ENCODE peak calls at places on chromosomes 7 and 10, in four cellular contexts. T is NB4, F is heart right ventricle, Z is nephron progenitor cell. N is an unnamed sample.

GRCh38 chr7:130961128-130961601 is 227.2 kb upstream of the KLF14 start:
- DNase-seq in T (peak), F (no peak), Z (no peak), N (no peak)

GRCh38 chr10:33115720-33116119 is 157.7 kb upstream of the ITGB1 start:
- DNase-seq in T (no peak), F (no peak), Z (no peak), N (no peak)

GRCh38 chr7:28903779-28904538 is 54.2 kb downstream of the TRIL start:
- DNase-seq in T (no peak), F (no peak), Z (no peak), N (no peak)

GRCh38 chr7:65731129-65731528 is 141.7 kb upstream of the VKORC1L1 start:
- DNase-seq in T (no peak), F (no peak), Z (no peak), N (no peak)

GRCh38 chr7:25951414-25952276 is 200.4 kb upstream of the NFE2L3 start:
- DNase-seq in T (peak), F (no peak), Z (peak), N (no peak)

GRCh38 chr7:92953657-92954056 is 117.3 kb upstream of the CDK6 start:
- DNase-seq in T (no peak), F (no peak), Z (no peak), N (no peak)

GRCh38 chr10:121461307-121461706 is 136.9 kb downstream of the FGFR2 start:
- DNase-seq in T (no peak), F (no peak), Z (no peak), N (no peak)

GRCh38 chr7:134593530-134594392 is 44.9 kb downstream of the AKR1B15 start:
- DNase-seq in T (peak), F (peak), Z (no peak), N (no peak)

GRCh38 chr7:98464558-98464940 is 63.7 kb upstream of the BAIAP2L1 start:
- DNase-seq in T (no peak), F (no peak), Z (no peak), N (no peak)

GRCh38 chr10:91300011-91300575 is 79.6 kb downstream of the PCGF5 start:
- DNase-seq in T (no peak), F (no peak), Z (no peak), N (no peak)

GRCh38 chr7:132666076-132666775 is 90.0 kb upstream of the PLXNA4 start:
- DNase-seq in T (peak), F (no peak), Z (no peak), N (no peak)

GRCh38 chr7:134648456-134648855 is 1.8 kb downstream of the BPGM start:
- DNase-seq in T (no peak), F (no peak), Z (no peak), N (no peak)

GRCh38 chr7:2068693-2069471 is 163.9 kb downstream of the MAD1L1 start:
- DNase-seq in T (no peak), F (no peak), Z (no peak), N (no peak)
- TF ChIP-seq CTCF in T (no peak), F (no peak), Z (no peak), N (no peak)

GRCh38 chr7:77935652-77936348 is 137.2 kb downstream of the PHTF2 start:
- DNase-seq in T (no peak), F (no peak), Z (no peak), N (no peak)
- TF ChIP-seq CTCF in T (no peak), F (peak), Z (peak), N (peak)

DNA sequence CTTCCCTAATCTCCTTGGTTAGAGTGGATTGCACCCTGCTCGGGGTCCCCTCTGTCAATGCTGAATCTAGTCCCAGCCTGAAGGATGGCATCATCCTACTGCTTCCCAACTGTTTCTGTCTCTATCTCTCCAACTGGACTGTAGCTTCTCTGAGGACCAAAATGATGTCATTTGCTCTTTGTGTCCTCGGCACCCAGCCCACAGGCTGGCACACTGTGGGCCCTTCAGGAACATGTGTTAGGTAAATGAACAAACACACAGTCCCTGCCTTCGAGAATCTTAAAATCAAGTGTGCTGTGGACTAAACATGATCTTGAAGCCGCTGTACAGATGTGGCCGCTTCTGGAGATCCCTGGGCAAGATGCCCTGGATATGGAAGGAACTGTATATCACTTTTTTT is 5.0 kb upstream of the CDH23 start:
- DNase-seq in T (no peak), F (no peak), Z (no peak), N (no peak)
- TF ChIP-seq CTCF in T (no peak), F (no peak), Z (no peak), N (no peak)

DNA sequence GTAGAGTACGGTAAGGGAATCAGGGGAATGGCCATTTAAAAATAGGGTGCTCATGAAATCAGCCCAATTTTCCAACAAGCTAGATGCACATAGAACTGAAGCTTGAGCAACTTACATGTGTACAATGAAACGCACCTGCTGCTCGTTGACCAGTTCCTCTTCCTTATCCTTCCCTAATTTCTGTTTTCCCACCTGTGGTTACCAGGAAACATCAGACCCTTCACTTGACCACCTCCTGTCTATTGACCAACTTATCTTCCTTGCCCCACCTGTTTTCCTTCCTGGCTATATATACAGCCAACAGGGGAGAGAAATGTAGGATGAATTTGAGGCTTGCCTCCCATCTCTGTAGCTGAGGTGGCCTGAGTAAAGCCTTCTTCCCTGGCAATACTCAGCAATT is 37.8 kb upstream of the RAPGEF5 start:
- DNase-seq in T (no peak), F (no peak), Z (no peak), N (no peak)
- TF ChIP-seq CTCF in T (no peak), F (no peak), Z (no peak), N (no peak)

DNA sequence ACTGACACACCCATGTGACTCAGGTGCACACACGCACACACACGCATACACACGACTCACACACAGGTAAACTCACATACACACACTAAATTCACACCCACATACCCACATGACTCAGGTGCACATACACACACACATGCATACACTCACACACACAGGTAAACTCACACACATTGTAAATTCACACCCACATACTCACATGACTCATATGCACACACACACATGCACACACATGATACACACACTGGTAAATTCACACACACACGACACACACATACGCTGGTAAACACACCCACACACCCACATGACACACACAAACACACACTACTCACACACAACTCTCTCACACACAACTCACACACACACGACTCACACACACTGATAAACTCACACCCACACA is 63.6 kb downstream of the TCERG1L start:
- DNase-seq in T (no peak), F (no peak), Z (no peak), N (no peak)
- TF ChIP-seq CTCF in T (no peak), F (no peak), Z (no peak), N (no peak)

DNA sequence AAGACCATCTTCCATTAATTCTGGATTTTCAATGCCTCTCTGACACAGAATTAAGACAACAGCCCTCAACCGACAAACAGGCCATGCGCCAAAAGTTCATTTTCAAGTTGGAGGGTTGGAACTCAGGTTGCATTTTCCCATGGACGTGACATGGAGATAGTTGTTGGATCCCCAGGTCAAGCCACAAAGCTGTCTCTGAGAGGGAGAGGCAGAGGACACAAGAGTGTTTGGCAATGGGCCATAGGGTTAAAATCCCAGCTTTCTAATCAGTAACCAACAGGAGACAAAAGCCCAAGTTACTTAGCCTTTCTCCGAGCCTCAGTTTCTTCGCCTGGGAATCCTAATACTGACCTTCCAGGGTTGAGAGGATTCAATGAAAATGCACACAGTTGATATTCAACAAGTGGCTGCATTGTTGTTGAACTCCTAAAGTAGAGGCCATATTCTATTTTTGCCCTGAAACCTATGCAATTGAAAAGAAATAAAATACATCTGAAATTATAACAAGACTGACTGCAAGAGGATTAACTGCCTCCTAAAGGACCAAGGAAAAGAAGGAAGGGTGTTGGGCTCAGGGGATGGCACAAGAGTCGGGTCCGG is 44.3 kb downstream of the SORBS1 start:
- DNase-seq in T (no peak), F (no peak), Z (no peak), N (no peak)
- TF ChIP-seq CTCF in T (no peak), F (no peak), Z (no peak), N (no peak)

N was measured in osteocyte.